ENCODE peak calls at places on chromosomes 5 and 9, in five cellular contexts. R is stomach, V is left ventricle myocardium inferior, U is endodermal cell, G is K562. I is an unnamed sample. For H3K4me1, the result is how much of the 10 kb centered on the place peaks cover.

GRCh38 chr5:65307088-65307487 is 174.6 kb downstream of the ADAMTS6 start:
- DNase-seq in R (no peak), V (no peak), U (no peak), G (no peak), I (no peak)

GRCh38 chr9:3879315-3879714 is 353.5 kb upstream of the RFX3 start:
- DNase-seq in R (no peak), V (no peak), U (no peak), G (no peak), I (no peak)

GRCh38 chr5:151708126-151708525 is 21.4 kb upstream of the SPARC start:
- DNase-seq in R (no peak), V (no peak), U (no peak), G (no peak), I (no peak)

GRCh38 chr9:36866840-36867239 is 167.2 kb downstream of the PAX5 start:
- DNase-seq in R (no peak), V (no peak), U (peak), G (peak), I (no peak)

GRCh38 chr5:43773032-43773830 is 170.3 kb downstream of the NNT start:
- DNase-seq in R (no peak), V (no peak), U (peak), G (no peak), I (peak)

GRCh38 chr9:111839387-111839786 is 44.6 kb upstream of the SHOC1 start:
- DNase-seq in R (no peak), V (no peak), U (no peak), G (no peak), I (no peak)

GRCh38 chr5:40497573-40497972 is 182.1 kb upstream of the PTGER4 start:
- DNase-seq in R (no peak), V (no peak), U (no peak), G (no peak), I (no peak)

GRCh38 chr5:34674226-34674625 is 18.1 kb downstream of the RAI14 start:
- DNase-seq in R (no peak), V (no peak), U (no peak), G (no peak), I (no peak)

GRCh38 chr5:80985600-80986228 is 25.6 kb downstream of the RASGRF2 start:
- DNase-seq in R (no peak), V (no peak), U (no peak), G (no peak), I (no peak)

GRCh38 chr9:98057095-98057799 is 715 bp downstream of the NANS start:
- DNase-seq in R (no peak), V (no peak), U (no peak), G (peak), I (peak)

GRCh38 chr5:157948738-157949410 is 89.9 kb upstream of the CLINT1 start:
- DNase-seq in R (peak), V (peak), U (peak), G (peak), I (peak)

GRCh38 chr9:134437417-134438203 is 111.4 kb downstream of the RXRA start:
- DNase-seq in R (peak), V (no peak), U (no peak), G (no peak), I (no peak)

GRCh38 chr5:139670369-139671095 is 22.4 kb downstream of the CXXC5 start:
- DNase-seq in R (no peak), V (no peak), U (no peak), G (peak), I (peak)

GRCh38 chr9:35910613-35911488 is 1.6 kb downstream of the SPAAR start:
- DNase-seq in R (peak), V (peak), U (peak), G (no peak), I (peak)

GRCh38 chr5:75648712-75649111 is 37.5 kb downstream of the ANKDD1B start:
- DNase-seq in R (no peak), V (no peak), U (no peak), G (peak), I (no peak)

GRCh38 chr5:29213475-29213874 is 1980.0 kb upstream of the CDH6 start:
- DNase-seq in R (no peak), V (no peak), U (no peak), G (no peak), I (no peak)

GRCh38 chr5:75524071-75524470 is 12.4 kb downstream of the POLK start:
- DNase-seq in R (no peak), V (no peak), U (no peak), G (no peak), I (peak)

GRCh38 chr9:12351293-12351852 is 341.8 kb upstream of the TYRP1 start:
- DNase-seq in R (no peak), V (no peak), U (no peak), G (no peak), I (no peak)

GRCh38 chr9:124270504-124271335 is 13.0 kb downstream of the NEK6 start:
- DNase-seq in R (peak), V (no peak), U (no peak), G (no peak), I (no peak)
- H3K4me1 ChIP-seq in R (half or more), V (half or more), U (under half), G (under half), I (under half)

DNA sequence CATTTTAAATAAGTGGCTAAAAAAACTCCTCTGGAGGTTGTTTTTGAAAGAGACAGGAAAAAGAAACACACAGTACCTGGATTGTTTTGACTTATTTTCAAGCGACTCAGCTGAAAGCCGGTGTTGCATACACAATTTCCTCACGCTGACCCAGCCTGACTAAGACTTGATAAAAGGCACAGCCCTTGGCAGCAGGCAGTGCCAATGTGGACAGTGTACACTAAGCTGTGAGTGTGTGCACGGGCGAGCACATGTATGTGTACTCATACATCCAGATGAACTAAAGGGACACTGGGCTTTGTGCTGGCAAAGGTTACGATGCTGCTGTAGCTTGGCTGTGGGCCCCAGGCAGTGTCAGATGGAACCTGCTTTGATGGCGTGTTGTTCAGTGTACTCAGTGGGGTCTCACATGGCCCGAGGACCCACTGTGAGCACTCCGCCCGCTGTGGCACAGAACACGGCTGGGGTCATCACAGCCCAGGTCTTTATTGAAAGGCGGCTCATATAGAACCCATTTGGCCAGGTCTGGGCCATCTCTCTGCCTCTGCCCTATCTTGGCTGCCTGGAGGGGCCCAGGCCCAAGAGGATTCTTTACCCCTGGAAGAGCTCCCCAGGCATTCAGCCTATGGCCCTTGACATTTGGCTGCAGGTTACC is 92.4 kb downstream of the ANKRD33B start:
- DNase-seq in R (peak), V (no peak), U (no peak), G (no peak), I (no peak)
- H3K27ac ChIP-seq in R (no peak), V (no peak), U (no peak), G (no peak), I (no peak)

GRCh38 chr9:114385412-114386181 is 2.2 kb downstream of the AKNA start:
- DNase-seq in R (peak), V (peak), U (no peak), G (no peak), I (peak)
- H3K4me1 ChIP-seq in R (half or more), V (half or more), U (under half), G (under half), I (half or more)

GRCh38 chr9:34653610-34654072 is 1.7 kb downstream of the IL11RA start:
- DNase-seq in R (no peak), V (no peak), U (no peak), G (no peak), I (no peak)
- H3K27ac ChIP-seq in R (peak), V (peak), U (peak), G (peak), I (no peak)

DNA sequence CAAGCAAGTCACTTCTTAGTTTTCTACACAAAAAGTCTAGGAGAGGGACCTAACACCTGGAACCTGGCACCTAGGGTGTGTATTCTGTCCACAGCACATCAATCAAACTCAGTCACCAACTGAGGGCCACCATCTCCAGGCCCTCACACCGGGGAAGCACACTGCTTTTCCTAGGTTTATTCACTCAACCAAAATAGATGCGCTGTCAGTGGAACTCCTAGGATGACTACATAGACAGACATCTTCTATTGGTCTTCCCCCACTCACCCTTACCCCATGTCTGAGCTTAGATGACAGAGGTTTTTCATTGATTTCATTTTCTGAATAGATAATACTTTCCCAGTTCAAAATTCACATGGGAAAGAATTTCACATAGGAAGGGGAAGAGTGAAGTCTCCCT is 59.2 kb downstream of the RNF130 start:
- DNase-seq in R (no peak), V (no peak), U (no peak), G (no peak), I (no peak)
- H3K4me1 ChIP-seq in R (under half), V (under half), U (under half), G (under half), I (under half)

GRCh38 chr5:142057697-142058056 is 44.9 kb upstream of the GNPDA1 start:
- DNase-seq in R (no peak), V (no peak), U (no peak), G (no peak), I (no peak)

GRCh38 chr5:142063376-142063775 is 45.2 kb upstream of the NDFIP1 start:
- DNase-seq in R (no peak), V (no peak), U (no peak), G (no peak), I (no peak)

GRCh38 chr5:142063878-142064331 is 44.7 kb upstream of the NDFIP1 start:
- DNase-seq in R (peak), V (peak), U (peak), G (no peak), I (no peak)

GRCh38 chr5:142056831-142057696 is 44.2 kb upstream of the GNPDA1 start:
- DNase-seq in R (no peak), V (no peak), U (no peak), G (no peak), I (no peak)

GRCh38 chr5:142059304-142059940 is 46.6 kb upstream of the GNPDA1 start:
- DNase-seq in R (no peak), V (no peak), U (peak), G (no peak), I (no peak)
- H3K27ac ChIP-seq in R (no peak), V (no peak), U (no peak), G (no peak), I (no peak)

I was measured in OCI-LY7.